ENCODE peak calls at places on chromosomes 7 and 10, in six cellular contexts. X is mesenchymal stem cell, F is IMR-90, M is mesendoderm, Z is H1, I is trophoblast cell. J is an unnamed sample.

GRCh38 chr10:48473704-48474103 is 131.2 kb downstream of the ARHGAP22 start:
- DNase-seq in X (no peak), M (no peak), I (no peak), Z (peak), F (no peak), J (no peak)

GRCh38 chr10:100392686-100393003 is 45.6 kb downstream of the SCD start:
- DNase-seq in F (no peak), X (no peak), Z (no peak), M (no peak), I (no peak), J (no peak)

GRCh38 chr10:48764486-48764885 is 79.8 kb downstream of the WDFY4 start:
- DNase-seq in X (no peak), Z (no peak), I (no peak), M (no peak), F (no peak), J (no peak)

GRCh38 chr7:110590415-110590814 is 500.5 kb upstream of the LRRN3 start:
- DNase-seq in Z (no peak), F (no peak), X (no peak), I (no peak), M (peak), J (peak)

GRCh38 chr10:3046941-3047621 is 20.3 kb upstream of the PFKP start:
- DNase-seq in I (peak), X (no peak), Z (no peak), M (no peak), F (peak), J (no peak)

GRCh38 chr7:156625585-156625984 is 15.0 kb upstream of the RNF32 start:
- DNase-seq in I (no peak), Z (no peak), M (no peak), X (no peak), F (no peak), J (no peak)

GRCh38 chr10:118163227-118163626 is 116.5 kb upstream of the RAB11FIP2 start:
- DNase-seq in M (no peak), X (no peak), I (peak), Z (no peak), F (no peak), J (no peak)

GRCh38 chr10:1368772-1369171 is 312.6 kb downstream of the WDR37 start:
- DNase-seq in Z (peak), X (peak), M (peak), I (no peak), F (no peak), J (peak)

GRCh38 chr10:130053561-130053960 is 57.1 kb downstream of the C10orf143 start:
- DNase-seq in M (no peak), F (no peak), Z (no peak), X (no peak), I (no peak), J (no peak)

GRCh38 chr10:77582710-77583115 is 54.9 kb downstream of the KCNMA1 start:
- DNase-seq in M (peak), Z (no peak), I (peak), X (peak), F (peak), J (no peak)

GRCh38 chr7:45710271-45711160 is 136.3 kb downstream of the ADCY1 start:
- DNase-seq in M (no peak), F (no peak), Z (peak), I (no peak), X (peak), J (peak)

GRCh38 chr7:24668922-24669635 is 88.2 kb downstream of the GSDME start:
- DNase-seq in Z (no peak), I (no peak), M (no peak), X (peak), F (peak), J (no peak)

GRCh38 chr7:84123903-84124573 is 70.6 kb downstream of the SEMA3A start:
- DNase-seq in I (no peak), Z (no peak), X (peak), M (peak), F (peak), J (no peak)

GRCh38 chr10:71419002-71419540 is 22.4 kb downstream of the CDH23 start:
- DNase-seq in M (no peak), F (no peak), I (no peak), X (no peak), Z (peak), J (no peak)

GRCh38 chr10:5892007-5892406 is 2.0 kb downstream of the FBH1 start:
- DNase-seq in I (no peak), F (no peak), Z (no peak), M (no peak), X (no peak), J (no peak)

GRCh38 chr10:24184455-24184854 is 24.5 kb upstream of the KIAA1217 start:
- DNase-seq in I (no peak), X (no peak), M (no peak), Z (no peak), F (no peak), J (no peak)

GRCh38 chr10:80493482-80494021 is 39.4 kb downstream of the TSPAN14 start:
- DNase-seq in Z (no peak), X (peak), M (no peak), I (no peak), F (no peak), J (no peak)

GRCh38 chr7:98286701-98287485 is 5.4 kb downstream of the BRI3 start:
- DNase-seq in F (no peak), M (no peak), X (no peak), I (no peak), Z (no peak), J (peak)

GRCh38 chr10:34528320-34528719 is 286.8 kb downstream of the PARD3 start:
- DNase-seq in X (peak), Z (no peak), M (peak), I (peak), F (peak), J (peak)

GRCh38 chr10:95729323-95730055 is 26.5 kb upstream of the ENTPD1 start:
- DNase-seq in Z (no peak), X (no peak), F (no peak), M (peak), I (no peak), J (no peak)

GRCh38 chr10:58747687-58748086 is 235.0 kb downstream of the BICC1 start:
- DNase-seq in Z (no peak), I (no peak), M (no peak), X (no peak), F (no peak), J (no peak)

GRCh38 chr10:48634984-48635557 is 30.2 kb upstream of the ARHGAP22 start:
- DNase-seq in X (no peak), F (no peak), M (no peak), Z (no peak), I (no peak), J (no peak)

GRCh38 chr7:78080241-78080640 is 281.7 kb downstream of the PHTF2 start:
- DNase-seq in Z (no peak), X (no peak), I (no peak), M (no peak), F (no peak), J (no peak)

GRCh38 chr7:149817836-149818535 is 20.2 kb upstream of the ZNF862 start:
- DNase-seq in F (no peak), Z (no peak), M (no peak), I (no peak), X (no peak), J (no peak)
- H4K8ac ChIP-seq in F (no peak), Z (no peak), M (no peak), I (no peak), X (no peak), J (no peak)

DNA sequence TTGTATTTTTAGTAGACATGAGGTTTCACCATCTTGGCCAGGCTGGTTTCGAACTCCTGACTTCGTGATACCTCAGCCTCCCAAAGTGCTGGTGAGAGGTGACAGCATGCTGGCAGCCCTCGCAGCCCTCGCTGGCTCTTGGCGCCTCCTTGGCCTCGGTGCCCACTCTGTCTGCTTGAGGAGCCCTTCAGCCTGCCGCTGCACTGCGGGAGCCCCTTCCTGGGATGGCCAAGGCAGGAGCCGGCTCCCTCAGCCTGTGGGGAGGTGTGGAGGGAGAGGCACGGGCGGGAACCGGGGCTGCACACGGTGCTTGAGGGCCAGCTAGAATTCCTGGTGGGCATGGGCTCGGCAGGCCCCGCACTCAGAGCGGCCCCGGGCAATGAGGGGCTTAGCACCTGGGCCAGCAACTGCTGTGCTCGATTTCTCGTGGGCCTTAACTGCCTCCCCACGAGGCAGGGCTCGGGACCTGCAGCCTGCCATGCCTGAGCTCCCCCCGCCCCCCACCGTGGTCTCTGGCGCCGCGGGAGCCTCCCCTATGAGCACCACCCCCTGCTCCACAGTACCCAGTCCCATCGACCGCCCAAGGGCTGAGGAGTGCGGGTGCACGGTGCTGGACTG is 96.5 kb upstream of the RHOBTB1 start:
- DNase-seq in M (no peak), X (no peak), F (no peak), Z (no peak), I (no peak), J (no peak)
- H4K8ac ChIP-seq in M (no peak), X (no peak), F (no peak), Z (no peak), I (no peak), J (no peak)

GRCh38 chr7:44574286-44574872 is 671 bp upstream of the DDX56 start:
- DNase-seq in F (no peak), M (no peak), I (no peak), Z (no peak), X (no peak), J (no peak)
- H4K8ac ChIP-seq in F (peak), M (no peak), I (peak), Z (peak), X (peak), J (no peak)

GRCh38 chr7:158351481-158351880 is 236.1 kb downstream of the PTPRN2 start:
- DNase-seq in M (no peak), F (no peak), I (no peak), X (no peak), Z (no peak), J (peak)
- H4K8ac ChIP-seq in M (no peak), F (no peak), I (no peak), X (no peak), Z (no peak), J (no peak)

GRCh38 chr10:43045631-43046287 is 31.1 kb upstream of the RET start:
- DNase-seq in Z (no peak), X (no peak), I (no peak), F (no peak), M (no peak), J (peak)

GRCh38 chr10:43047288-43047970 is 29.4 kb upstream of the RET start:
- DNase-seq in M (no peak), F (no peak), X (no peak), Z (no peak), I (no peak), J (no peak)

GRCh38 chr10:43045246-43045621 is 31.6 kb upstream of the RET start:
- DNase-seq in Z (no peak), I (no peak), M (no peak), X (no peak), F (no peak), J (no peak)

GRCh38 chr10:43044444-43045245 is 32.2 kb upstream of the RET start:
- DNase-seq in Z (peak), X (no peak), M (no peak), I (no peak), F (no peak), J (peak)

DNA sequence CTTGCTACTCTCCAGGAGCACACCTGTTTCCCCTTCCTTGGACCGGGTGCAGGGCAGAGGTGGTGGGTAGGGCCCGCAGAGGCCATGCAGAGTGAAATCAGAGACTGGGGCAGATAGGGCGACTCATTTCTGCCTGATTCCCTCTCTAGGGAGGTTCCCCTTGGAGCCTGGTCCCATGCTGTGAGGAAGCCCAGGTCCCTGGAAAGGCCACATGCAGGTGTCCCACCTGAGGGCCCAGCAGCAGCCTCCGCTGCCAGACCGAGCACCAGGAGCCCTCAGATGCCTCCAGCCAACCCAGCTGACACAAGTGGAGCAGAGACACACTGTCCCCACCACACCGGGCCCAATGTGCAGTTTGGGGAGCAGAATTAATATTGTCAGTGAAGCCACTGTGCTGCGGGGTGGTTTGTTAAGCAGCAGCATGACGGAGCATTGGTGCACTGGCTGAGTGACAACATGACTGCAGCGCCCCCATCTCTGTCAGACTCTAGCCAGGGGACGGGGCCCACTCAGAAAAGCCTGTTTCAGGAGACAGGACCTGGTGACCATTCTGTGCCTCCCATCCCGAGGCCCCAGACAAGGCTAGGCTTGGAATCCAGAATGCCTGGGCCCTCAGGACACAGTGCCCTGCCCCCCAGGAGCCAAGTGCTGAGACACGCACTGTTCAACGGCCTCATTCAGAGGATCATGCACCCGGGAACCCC is 30.4 kb upstream of the RET start:
- DNase-seq in Z (no peak), M (no peak), X (no peak), I (no peak), F (no peak), J (peak)
- H4K8ac ChIP-seq in Z (no peak), M (no peak), X (no peak), I (no peak), F (no peak), J (no peak)

GRCh38 chr10:79390551-79391229 is 43.4 kb downstream of the PPIF start:
- DNase-seq in I (no peak), X (no peak), M (no peak), Z (peak), F (no peak), J (peak)

GRCh38 chr10:79392020-79392398 is 44.7 kb downstream of the PPIF start:
- DNase-seq in M (no peak), Z (no peak), I (no peak), F (no peak), X (no peak), J (no peak)

GRCh38 chr10:79390057-79390456 is 42.8 kb downstream of the PPIF start:
- DNase-seq in M (no peak), X (no peak), Z (no peak), F (no peak), I (no peak), J (no peak)

GRCh38 chr10:79392506-79393176 is 45.4 kb downstream of the PPIF start:
- DNase-seq in X (no peak), F (no peak), M (no peak), I (no peak), Z (no peak), J (no peak)

DNA sequence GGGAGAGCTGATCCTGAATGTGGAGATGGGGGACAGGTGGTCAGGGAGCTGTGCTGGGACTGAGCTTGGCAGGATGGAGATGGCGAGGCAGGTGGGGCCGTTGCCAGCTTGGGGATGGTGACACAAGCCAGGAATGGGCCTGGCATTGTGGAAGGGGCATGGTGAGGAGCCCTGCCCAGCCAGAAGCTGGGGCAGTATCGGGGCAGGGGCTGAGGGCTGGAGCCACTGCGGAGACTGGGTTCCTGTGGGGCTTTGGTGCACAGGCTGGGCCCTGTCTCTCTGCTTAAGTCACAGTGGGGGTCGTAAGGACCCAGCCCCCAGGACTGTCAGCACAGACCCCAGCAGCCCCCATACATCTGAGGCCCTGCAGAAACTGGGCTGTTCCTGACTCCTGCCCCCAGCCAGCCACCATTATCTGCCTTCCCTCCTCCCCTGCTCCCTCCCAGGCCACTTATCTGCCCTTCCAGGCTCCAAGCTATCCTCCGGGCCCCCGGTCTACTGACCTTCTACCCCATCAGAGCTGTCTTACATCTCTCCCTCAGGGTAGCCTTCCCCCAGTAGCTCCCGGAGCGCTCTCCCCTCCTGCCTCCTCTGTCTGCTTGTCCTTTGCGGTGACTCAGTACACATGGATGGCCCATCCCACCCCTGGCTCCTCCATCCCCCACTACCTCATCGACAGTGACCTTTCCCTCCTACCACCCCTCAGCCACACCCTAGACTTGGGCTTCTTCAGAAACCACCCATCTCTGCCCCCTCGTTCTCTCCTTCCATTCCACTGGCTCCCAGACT is 44.2 kb downstream of the PPIF start:
- DNase-seq in F (no peak), Z (peak), I (no peak), X (peak), M (peak), J (peak)
- H4K8ac ChIP-seq in F (no peak), Z (no peak), I (no peak), X (peak), M (no peak), J (no peak)

GRCh38 chr7:100126239-100126930 is 382 bp upstream of the MBLAC1 start:
- DNase-seq in Z (no peak), I (peak), F (no peak), X (no peak), M (no peak), J (no peak)

GRCh38 chr7:100128602-100128963 is 1.8 kb downstream of the MBLAC1 start:
- DNase-seq in Z (no peak), F (no peak), I (no peak), X (no peak), M (no peak), J (no peak)

GRCh38 chr7:100130608-100131453 is 4.1 kb downstream of the MBLAC1 start:
- DNase-seq in Z (peak), M (peak), X (peak), F (peak), I (peak), J (peak)

GRCh38 chr7:100126931-100127865 is at the start of gene MBLAC1:
- DNase-seq in Z (peak), F (peak), M (peak), X (peak), I (peak), J (peak)

GRCh38 chr7:100127866-100128601 is 1.3 kb downstream of the MBLAC1 start:
- DNase-seq in F (no peak), Z (peak), I (no peak), X (peak), M (peak), J (peak)
- H4K8ac ChIP-seq in F (peak), Z (peak), I (peak), X (peak), M (peak), J (no peak)

GRCh38 chr7:123738356-123738755 is 10.4 kb downstream of the WASL start:
- DNase-seq in Z (no peak), F (no peak), M (no peak), I (no peak), X (no peak), J (no peak)

GRCh38 chr7:123734498-123734897 is 14.3 kb downstream of the WASL start:
- DNase-seq in Z (no peak), F (no peak), X (no peak), M (no peak), I (no peak), J (no peak)

GRCh38 chr7:123732413-123733091 is 16.3 kb downstream of the WASL start:
- DNase-seq in Z (no peak), X (no peak), M (no peak), F (no peak), I (no peak), J (no peak)

GRCh38 chr7:123738808-123739207 is 10.0 kb downstream of the WASL start:
- DNase-seq in F (no peak), I (no peak), M (no peak), Z (no peak), X (no peak), J (no peak)

GRCh38 chr7:123735539-123735938 is 13.3 kb downstream of the WASL start:
- DNase-seq in I (no peak), X (no peak), Z (no peak), F (no peak), M (no peak), J (no peak)
- H4K8ac ChIP-seq in I (no peak), X (no peak), Z (no peak), F (no peak), M (no peak), J (no peak)

J was measured in H9.